ENCODE peak calls at places on chromosome 21, in seven cellular contexts. F is spleen; M is GM10248; T is stimulated activated CD4-positive, alpha-beta T cell treated with anti-CD3 and anti-CD28 coated beads, Interleukin-2, amount 100 ng/mL, for 48 hours; S is Calu3; U is Kasumi-1; G is CD4-positive, CD25-positive, alpha-beta regulatory T cell. L is an unnamed sample.

GRCh38 chr21:25956993-25957714 is 213.4 kb downstream of the APP start:
- DNase-seq in M (no peak), F (no peak), T (no peak), G (no peak), U (no peak), S (no peak), L (no peak)

GRCh38 chr21:29316029-29316742 is 17.5 kb downstream of the BACH1 start:
- DNase-seq in S (no peak), U (no peak), F (no peak), G (no peak), T (no peak), M (no peak), L (no peak)

GRCh38 chr21:36788116-36788515 is 89.2 kb downstream of the SIM2 start:
- DNase-seq in F (no peak), S (peak; percentile 62), T (no peak), G (no peak), M (no peak), U (no peak), L (peak; percentile 89)

GRCh38 chr21:34962586-34963222 is 86.4 kb downstream of the RUNX1 start:
- DNase-seq in T (no peak), F (no peak), S (no peak), U (no peak), M (no peak), G (no peak), L (no peak)

GRCh38 chr21:41373769-41374168 is 11.9 kb downstream of the MX2 start:
- DNase-seq in M (no peak), G (no peak), U (no peak), T (no peak), F (peak; percentile 72), S (no peak), L (no peak)

GRCh38 chr21:38376235-38376634 is 119.4 kb downstream of the KCNJ15 start:
- DNase-seq in F (no peak), S (no peak), M (no peak), G (no peak), T (no peak), U (peak; percentile 96), L (no peak)

GRCh38 chr21:29072873-29073221 is 601 bp downstream of the CCT8 start:
- DNase-seq in M (no peak), S (no peak), G (no peak), T (no peak), U (peak; percentile 5), F (no peak), L (no peak)

GRCh38 chr21:15362458-15362857 is 297.7 kb upstream of the NRIP1 start:
- DNase-seq in M (no peak), S (no peak), G (no peak), F (no peak), U (no peak), T (no peak), L (no peak)

GRCh38 chr21:14675774-14676530 is 129.8 kb upstream of the SAMSN1 start:
- DNase-seq in G (peak; percentile 67), T (no peak), M (no peak), U (peak; percentile 77), F (no peak), S (no peak), L (no peak)

GRCh38 chr21:39612233-39613028 is at the start of gene B3GALT5:
- DNase-seq in U (no peak), F (no peak), M (no peak), G (no peak), T (no peak), S (peak; percentile 47), L (peak; percentile 54)

GRCh38 chr21:46124083-46124925 is 26.4 kb downstream of the COL6A2 start:
- DNase-seq in T (no peak), F (peak; percentile 34), M (no peak), G (no peak), U (no peak), S (no peak), L (no peak)

GRCh38 chr21:30717105-30717504 is 1.5 kb downstream of the KRTAP21-3 start:
- DNase-seq in U (no peak), F (no peak), S (no peak), G (no peak), M (no peak), T (no peak), L (no peak)

GRCh38 chr21:34869541-34869940 is 179.6 kb downstream of the RUNX1 start:
- DNase-seq in T (no peak), F (no peak), S (no peak), M (no peak), G (no peak), U (no peak), L (no peak)

GRCh38 chr21:31410763-31411278 is 66.8 kb upstream of the TIAM1 start:
- DNase-seq in M (no peak), U (no peak), F (no peak), G (peak; percentile 23), T (no peak), S (no peak), L (no peak)

GRCh38 chr21:41398831-41399230 is 27.2 kb upstream of the MX1 start:
- DNase-seq in S (no peak), U (no peak), M (no peak), F (no peak), G (no peak), T (no peak), L (no peak)

GRCh38 chr21:44365251-44365966 is 12.0 kb downstream of the TRPM2 start:
- DNase-seq in U (no peak), G (no peak), M (no peak), S (no peak), F (peak; percentile 61), T (no peak), L (no peak)

GRCh38 chr21:46051821-46052675 is 45.9 kb upstream of the COL6A2 start:
- DNase-seq in T (no peak), M (no peak), G (no peak), U (no peak), S (no peak), F (no peak), L (peak; percentile 7)

GRCh38 chr21:43884012-43884860 is 19.2 kb downstream of the AGPAT3 start:
- DNase-seq in T (no peak), U (peak; percentile 28), M (peak; percentile 74), F (peak; percentile 57), S (peak; percentile 72), G (no peak), L (peak; percentile 98)

GRCh38 chr21:40531421-40531820 is 315.5 kb downstream of the DSCAM start:
- DNase-seq in M (no peak), G (no peak), T (no peak), S (no peak), F (no peak), U (no peak), L (no peak)

GRCh38 chr21:35437941-35438340 is 388.8 kb upstream of the RUNX1 start:
- DNase-seq in F (no peak), G (no peak), U (no peak), S (no peak), M (no peak), T (no peak), L (no peak)

GRCh38 chr21:31554511-31555022 is 104.9 kb upstream of the SOD1 start:
- DNase-seq in S (peak; percentile 4), U (no peak), F (no peak), G (no peak), T (peak; percentile 19), M (peak; percentile 62), L (no peak)

GRCh38 chr21:46003575-46004007 is 22.0 kb downstream of the COL6A1 start:
- DNase-seq in S (no peak), T (no peak), U (no peak), M (no peak), F (peak; percentile 73), G (no peak), L (no peak)

GRCh38 chr21:44380876-44381275 is 27.5 kb downstream of the TRPM2 start:
- DNase-seq in G (no peak), U (no peak), F (no peak), T (no peak), S (no peak), M (no peak), L (no peak)

GRCh38 chr21:25988738-25989137 is 181.8 kb downstream of the APP start:
- DNase-seq in T (no peak), G (no peak), M (no peak), F (no peak), S (no peak), U (no peak), L (no peak)

GRCh38 chr21:29298348-29299045 is at the start of gene BACH1:
- DNase-seq in S (peak; percentile 84), M (peak; percentile 93), U (peak; percentile 86), F (peak; percentile 98), T (peak; percentile 85), G (peak; percentile 79), L (peak; percentile 93)

GRCh38 chr21:32412162-32412997 is at the start of gene EVA1C:
- DNase-seq in S (peak; percentile 34), G (peak; percentile 74), F (peak; percentile 86), U (peak; percentile 14), M (no peak), T (peak; percentile 54), L (peak; percentile 86)

GRCh38 chr21:41593784-41594138 is 85.8 kb upstream of the TMPRSS2 start:
- DNase-seq in F (no peak), M (no peak), S (no peak), G (no peak), U (no peak), T (no peak), L (no peak)

GRCh38 chr21:15730484-15731242 is 881 bp downstream of the USP25 start:
- DNase-seq in F (no peak), M (no peak), S (no peak), T (no peak), G (peak; percentile 51), U (peak; percentile 43), L (peak; percentile 42)

GRCh38 chr21:31354604-31355443 is 10.8 kb upstream of the TIAM1 start:
- DNase-seq in T (peak; percentile 65), G (peak; percentile 28), U (no peak), S (peak; percentile 70), F (no peak), M (no peak), L (peak; percentile 90)

GRCh38 chr21:46157396-46157986 is 2.1 kb upstream of the FTCD start:
- DNase-seq in T (no peak), M (no peak), F (no peak), U (no peak), S (no peak), G (no peak), L (no peak)

GRCh38 chr21:26747216-26747615 is 98.0 kb downstream of the ADAMTS1 start:
- DNase-seq in G (no peak), T (no peak), M (no peak), F (no peak), U (no peak), S (no peak), L (no peak)

GRCh38 chr21:34761758-34762330 is 93.0 kb downstream of the CLIC6 start:
- DNase-seq in M (no peak), G (no peak), U (no peak), F (no peak), S (no peak), T (no peak), L (no peak)

GRCh38 chr21:17512245-17513213 is at the start of gene CXADR:
- DNase-seq in F (peak; percentile 89), M (peak; percentile 79), S (peak; percentile 93), T (peak; percentile 55), G (peak; percentile 80), U (peak; percentile 55), L (peak; percentile 91)

GRCh38 chr21:15841856-15842564 is 112.2 kb downstream of the USP25 start:
- DNase-seq in G (no peak), M (no peak), T (no peak), S (no peak), U (no peak), F (no peak), L (no peak)

GRCh38 chr21:44082648-44083436 is 24.4 kb upstream of the PWP2 start:
- DNase-seq in F (no peak), T (no peak), G (no peak), S (peak; percentile 50), U (no peak), M (no peak), L (no peak)